ENCODE peak calls at places on chromosomes 11 and 22, in eight cellular contexts. One of them, this sample, is unnamed.

GRCh38 chr11:1271927-1272326 is 37.5 kb downstream of the TOLLIP start:
- DNase-seq in non-pigmented ciliary epithelial cell: no peak
- DNase-seq in DMS 273 treated with DMSO at 0.1 percent for 48 hours: no peak
- DNase-seq in adipocyte: no peak
- DNase-seq in MCF 10A: no peak
- DNase-seq in HAP-1: no peak
- DNase-seq in fibroblast of lung: no peak
- DNase-seq in activated CD4-positive, alpha-beta T cell treated with anti-CD3 and anti-CD28 coated beads, Interleukin-2, amount 50 U/mL, for 1 hour: no peak
- DNase-seq in this sample: no peak

GRCh38 chr11:48005133-48005532 is 24.8 kb downstream of the PTPRJ start:
- DNase-seq in activated CD4-positive, alpha-beta T cell treated with anti-CD3 and anti-CD28 coated beads, Interleukin-2, amount 50 U/mL, for 1 hour: no peak
- DNase-seq in fibroblast of lung: no peak
- DNase-seq in HAP-1: no peak
- DNase-seq in adipocyte: peak; percentile 62
- DNase-seq in DMS 273 treated with DMSO at 0.1 percent for 48 hours: no peak
- DNase-seq in MCF 10A: no peak
- DNase-seq in non-pigmented ciliary epithelial cell: no peak
- DNase-seq in this sample: no peak

GRCh38 chr11:12248330-12248729 is 129.0 kb upstream of the PARVA start:
- DNase-seq in MCF 10A: no peak
- DNase-seq in activated CD4-positive, alpha-beta T cell treated with anti-CD3 and anti-CD28 coated beads, Interleukin-2, amount 50 U/mL, for 1 hour: no peak
- DNase-seq in adipocyte: peak; percentile 36
- DNase-seq in HAP-1: no peak
- DNase-seq in fibroblast of lung: peak; percentile 40
- DNase-seq in DMS 273 treated with DMSO at 0.1 percent for 48 hours: no peak
- DNase-seq in non-pigmented ciliary epithelial cell: no peak
- DNase-seq in this sample: no peak

GRCh38 chr22:36110306-36110791 is 50.2 kb downstream of the APOL3 start:
- DNase-seq in DMS 273 treated with DMSO at 0.1 percent for 48 hours: no peak
- DNase-seq in activated CD4-positive, alpha-beta T cell treated with anti-CD3 and anti-CD28 coated beads, Interleukin-2, amount 50 U/mL, for 1 hour: no peak
- DNase-seq in adipocyte: no peak
- DNase-seq in non-pigmented ciliary epithelial cell: no peak
- DNase-seq in HAP-1: no peak
- DNase-seq in MCF 10A: no peak
- DNase-seq in fibroblast of lung: peak; percentile 48
- DNase-seq in this sample: peak; percentile 18

GRCh38 chr11:75779960-75780359 is 11.4 kb downstream of the DGAT2 start:
- DNase-seq in adipocyte: no peak
- DNase-seq in DMS 273 treated with DMSO at 0.1 percent for 48 hours: no peak
- DNase-seq in fibroblast of lung: no peak
- DNase-seq in MCF 10A: no peak
- DNase-seq in HAP-1: no peak
- DNase-seq in activated CD4-positive, alpha-beta T cell treated with anti-CD3 and anti-CD28 coated beads, Interleukin-2, amount 50 U/mL, for 1 hour: no peak
- DNase-seq in non-pigmented ciliary epithelial cell: no peak
- DNase-seq in this sample: no peak

GRCh38 chr11:11129118-11129517 is 223.9 kb downstream of the CSNK2A3 start:
- DNase-seq in adipocyte: no peak
- DNase-seq in fibroblast of lung: no peak
- DNase-seq in activated CD4-positive, alpha-beta T cell treated with anti-CD3 and anti-CD28 coated beads, Interleukin-2, amount 50 U/mL, for 1 hour: no peak
- DNase-seq in HAP-1: no peak
- DNase-seq in non-pigmented ciliary epithelial cell: no peak
- DNase-seq in DMS 273 treated with DMSO at 0.1 percent for 48 hours: no peak
- DNase-seq in MCF 10A: no peak
- DNase-seq in this sample: no peak

GRCh38 chr11:46564459-46564858 is 29.4 kb downstream of the AMBRA1 start:
- DNase-seq in non-pigmented ciliary epithelial cell: no peak
- DNase-seq in fibroblast of lung: peak; percentile 72
- DNase-seq in MCF 10A: peak; percentile 54
- DNase-seq in HAP-1: no peak
- DNase-seq in adipocyte: peak; percentile 46
- DNase-seq in DMS 273 treated with DMSO at 0.1 percent for 48 hours: no peak
- DNase-seq in activated CD4-positive, alpha-beta T cell treated with anti-CD3 and anti-CD28 coated beads, Interleukin-2, amount 50 U/mL, for 1 hour: no peak
- DNase-seq in this sample: no peak

GRCh38 chr11:60926500-60926899 is 2.2 kb downstream of the TMEM132A start:
- DNase-seq in activated CD4-positive, alpha-beta T cell treated with anti-CD3 and anti-CD28 coated beads, Interleukin-2, amount 50 U/mL, for 1 hour: no peak
- DNase-seq in non-pigmented ciliary epithelial cell: no peak
- DNase-seq in adipocyte: no peak
- DNase-seq in fibroblast of lung: no peak
- DNase-seq in MCF 10A: no peak
- DNase-seq in DMS 273 treated with DMSO at 0.1 percent for 48 hours: no peak
- DNase-seq in HAP-1: no peak
- DNase-seq in this sample: no peak

GRCh38 chr11:111737877-111738205 is 28.3 kb downstream of the PPP2R1B start:
- DNase-seq in activated CD4-positive, alpha-beta T cell treated with anti-CD3 and anti-CD28 coated beads, Interleukin-2, amount 50 U/mL, for 1 hour: no peak
- DNase-seq in adipocyte: no peak
- DNase-seq in HAP-1: no peak
- DNase-seq in DMS 273 treated with DMSO at 0.1 percent for 48 hours: no peak
- DNase-seq in fibroblast of lung: no peak
- DNase-seq in MCF 10A: no peak
- DNase-seq in non-pigmented ciliary epithelial cell: no peak
- DNase-seq in this sample: no peak

GRCh38 chr11:118621071-118621815 is 13.8 kb downstream of the PHLDB1 start:
- DNase-seq in activated CD4-positive, alpha-beta T cell treated with anti-CD3 and anti-CD28 coated beads, Interleukin-2, amount 50 U/mL, for 1 hour: no peak
- DNase-seq in fibroblast of lung: peak; percentile 91
- DNase-seq in HAP-1: peak; percentile 89
- DNase-seq in DMS 273 treated with DMSO at 0.1 percent for 48 hours: peak; percentile 60
- DNase-seq in MCF 10A: peak; percentile 89
- DNase-seq in non-pigmented ciliary epithelial cell: no peak
- DNase-seq in adipocyte: peak; percentile 93
- DNase-seq in this sample: peak; percentile 79

GRCh38 chr11:126645206-126645605 is 289.7 kb downstream of the ST3GAL4 start:
- DNase-seq in MCF 10A: no peak
- DNase-seq in activated CD4-positive, alpha-beta T cell treated with anti-CD3 and anti-CD28 coated beads, Interleukin-2, amount 50 U/mL, for 1 hour: no peak
- DNase-seq in DMS 273 treated with DMSO at 0.1 percent for 48 hours: no peak
- DNase-seq in non-pigmented ciliary epithelial cell: no peak
- DNase-seq in adipocyte: peak; percentile 51
- DNase-seq in HAP-1: no peak
- DNase-seq in fibroblast of lung: peak; percentile 81
- DNase-seq in this sample: peak; percentile 29

GRCh38 chr11:77030834-77031414 is 3.3 kb upstream of the B3GNT6 start:
- DNase-seq in activated CD4-positive, alpha-beta T cell treated with anti-CD3 and anti-CD28 coated beads, Interleukin-2, amount 50 U/mL, for 1 hour: no peak
- DNase-seq in non-pigmented ciliary epithelial cell: no peak
- DNase-seq in fibroblast of lung: no peak
- DNase-seq in HAP-1: no peak
- DNase-seq in DMS 273 treated with DMSO at 0.1 percent for 48 hours: no peak
- DNase-seq in adipocyte: no peak
- DNase-seq in MCF 10A: no peak
- DNase-seq in this sample: no peak

GRCh38 chr22:37123649-37124048 is 14.1 kb upstream of the TMPRSS6 start:
- DNase-seq in activated CD4-positive, alpha-beta T cell treated with anti-CD3 and anti-CD28 coated beads, Interleukin-2, amount 50 U/mL, for 1 hour: no peak
- DNase-seq in HAP-1: no peak
- DNase-seq in fibroblast of lung: no peak
- DNase-seq in adipocyte: no peak
- DNase-seq in non-pigmented ciliary epithelial cell: no peak
- DNase-seq in MCF 10A: no peak
- DNase-seq in DMS 273 treated with DMSO at 0.1 percent for 48 hours: no peak
- DNase-seq in this sample: no peak